ENCODE peak calls at places on chromosomes 16 and 17, in four cellular contexts. M is stomach, B is mesendoderm, V is heart right ventricle. H is an unnamed sample.

GRCh38 chr17:13346996-13347762 is 254.6 kb downstream of the HS3ST3A1 start:
- DNase-seq in M (no peak), V (no peak), B (peak), H (no peak)

GRCh38 chr17:72502111-72502939 is 381.5 kb downstream of the SOX9 start:
- DNase-seq in V (no peak), B (peak), M (peak), H (no peak)

GRCh38 chr16:27879601-27880247 is 183.8 kb downstream of the GSG1L start:
- DNase-seq in B (no peak), M (no peak), V (peak), H (no peak)

GRCh38 chr17:50840311-50840851 is 5.0 kb downstream of the WFIKKN2 start:
- DNase-seq in B (no peak), V (no peak), M (no peak), H (no peak)

GRCh38 chr17:50689956-50690886 is 17.5 kb downstream of the ANKRD40 start:
- DNase-seq in V (no peak), M (no peak), B (peak), H (peak)

GRCh38 chr17:64984776-64985521 is 65.7 kb upstream of the LRRC37A3 start:
- DNase-seq in V (no peak), M (no peak), B (no peak), H (no peak)

GRCh38 chr17:69672924-69673323 is 258.4 kb downstream of the MAP2K6 start:
- DNase-seq in V (no peak), M (no peak), B (peak), H (no peak)

GRCh38 chr17:15900871-15901270 is 44.1 kb upstream of the ADORA2B start:
- DNase-seq in M (no peak), V (no peak), B (no peak), H (no peak)

GRCh38 chr17:83189673-83190385 is 110.4 kb downstream of the METRNL start:
- DNase-seq in V (peak), M (peak), B (no peak), H (no peak)

GRCh38 chr16:15879255-15879804 is 9.1 kb downstream of the CEP20 start:
- DNase-seq in B (no peak), M (no peak), V (no peak), H (no peak)

GRCh38 chr16:87132361-87133014 is 184.7 kb downstream of the C16orf95 start:
- DNase-seq in B (no peak), V (peak), M (no peak), H (peak)

GRCh38 chr17:31061678-31062077 is 33.1 kb upstream of the NF1 start:
- DNase-seq in M (no peak), B (peak), V (no peak), H (no peak)

GRCh38 chr17:78142113-78142861 is 3.9 kb upstream of the C17orf99 start:
- DNase-seq in B (peak), M (peak), V (no peak), H (no peak)

GRCh38 chr17:29407856-29408255 is 17.7 kb downstream of the TAOK1 start:
- DNase-seq in M (no peak), V (no peak), B (no peak), H (no peak)

GRCh38 chr16:9297437-9298113 is 206.1 kb downstream of the HAPSTR1 start:
- DNase-seq in V (peak), B (peak), M (peak), H (peak)

GRCh38 chr16:57871457-57871856 is 69.2 kb upstream of the KIFC3 start:
- DNase-seq in M (no peak), V (no peak), B (no peak), H (no peak)

GRCh38 chr17:79000396-79001189 is 9.0 kb downstream of the CANT1 start:
- DNase-seq in V (no peak), B (no peak), M (no peak), H (peak)

GRCh38 chr17:18246880-18247612 is 11.5 kb downstream of the FLII start:
- DNase-seq in B (peak), M (peak), V (peak), H (no peak)

GRCh38 chr16:6602401-6602800 is 730.2 kb upstream of the RBFOX1 start:
- DNase-seq in M (no peak), B (no peak), V (no peak), H (no peak)

GRCh38 chr17:41537990-41538389 is 9.9 kb upstream of the KRT19 start:
- DNase-seq in M (no peak), V (no peak), B (no peak), H (no peak)

GRCh38 chr16:74998481-74999207 is at the start of gene ZNRF1:
- DNase-seq in M (peak), V (peak), B (peak), H (peak)

GRCh38 chr17:43546317-43547188 is at the start of gene ETV4:
- DNase-seq in B (peak), V (peak), M (peak), H (peak)

GRCh38 chr17:45016823-45017222 is 34.6 kb downstream of the DCAKD start:
- DNase-seq in M (no peak), B (peak), V (no peak), H (no peak)

GRCh38 chr17:45009676-45010467 is 41.6 kb downstream of the DCAKD start:
- DNase-seq in M (no peak), B (no peak), V (no peak), H (no peak)

GRCh38 chr17:45016237-45016636 is 35.2 kb downstream of the DCAKD start:
- DNase-seq in M (no peak), B (no peak), V (no peak), H (no peak)

GRCh38 chr17:45011767-45012166 is 39.7 kb downstream of the DCAKD start:
- DNase-seq in V (no peak), M (no peak), B (no peak), H (no peak)

DNA sequence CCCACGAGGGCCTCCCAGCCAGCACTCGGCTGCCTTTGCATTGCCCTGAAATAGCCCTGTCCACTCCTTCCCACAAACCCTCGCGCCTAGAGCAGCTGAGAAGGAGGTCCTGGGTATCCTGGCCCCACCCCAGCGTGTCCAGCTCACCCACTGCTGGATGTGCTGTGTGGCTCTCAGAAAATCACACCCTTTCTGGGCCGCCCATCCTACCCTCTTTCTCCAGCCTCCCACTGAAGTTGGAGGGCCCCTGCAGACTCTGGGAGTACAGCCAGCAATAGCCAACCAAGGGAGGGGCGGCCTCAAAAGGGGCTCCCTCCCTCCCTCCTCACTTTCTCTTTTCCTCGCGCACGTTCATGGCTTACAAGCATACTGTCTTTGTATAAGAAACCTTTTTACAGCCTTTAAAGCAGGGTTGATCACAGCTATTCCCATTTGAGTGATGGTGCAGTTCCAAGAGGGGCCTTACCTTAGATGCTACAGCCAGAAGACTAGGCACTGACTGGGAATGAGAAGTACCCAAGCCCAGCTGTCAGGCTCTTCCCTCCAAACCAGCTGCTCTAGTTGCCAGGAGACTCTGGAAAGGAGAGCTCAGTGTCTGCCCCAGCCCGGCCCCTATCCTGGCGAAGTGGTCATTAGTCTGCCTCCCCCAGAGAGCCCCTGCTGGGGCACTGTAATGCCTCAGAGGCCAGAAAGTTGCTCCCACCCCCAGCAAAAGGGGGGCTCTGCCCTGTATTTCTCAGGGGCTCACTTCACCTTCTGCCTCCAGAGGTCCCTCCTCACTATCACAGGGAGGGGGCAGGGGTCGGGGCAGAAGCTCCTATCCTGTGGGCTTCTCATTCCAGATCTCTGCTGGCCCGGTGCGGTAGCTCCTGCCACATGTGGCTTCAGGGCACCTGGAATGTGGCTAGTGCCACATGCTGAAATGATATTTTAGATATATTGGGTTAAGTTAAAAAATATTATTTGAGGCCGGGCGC is 38.1 kb downstream of the DCAKD start:
- DNase-seq in V (peak), B (peak), M (no peak), H (peak)
- H3K27ac ChIP-seq in V (no peak), B (no peak), M (peak), H (no peak)

GRCh38 chr17:62825182-62825581 is 17.1 kb upstream of the MARCHF10 start:
- DNase-seq in V (no peak), B (peak), M (no peak), H (no peak)
- H3K27ac ChIP-seq in V (no peak), B (peak), M (no peak), H (no peak)

GRCh38 chr17:27562777-27563455 is 68.1 kb upstream of the LGALS9 start:
- DNase-seq in B (no peak), V (no peak), M (no peak), H (no peak)

GRCh38 chr17:27559506-27559931 is 71.5 kb upstream of the LGALS9 start:
- DNase-seq in M (no peak), B (no peak), V (peak), H (no peak)

GRCh38 chr17:27558842-27559505 is 72.0 kb upstream of the LGALS9 start:
- DNase-seq in M (no peak), V (no peak), B (no peak), H (no peak)

GRCh38 chr17:27559996-27560481 is 70.9 kb upstream of the LGALS9 start:
- DNase-seq in M (peak), V (peak), B (no peak), H (no peak)

GRCh38 chr17:27560668-27561067 is 70.3 kb upstream of the LGALS9 start:
- DNase-seq in M (peak), B (no peak), V (peak), H (no peak)
- H3K27ac ChIP-seq in M (peak), B (no peak), V (peak), H (no peak)

GRCh38 chr17:49409066-49409465 is 5.6 kb downstream of the PHB1 start:
- DNase-seq in B (no peak), V (no peak), M (peak), H (no peak)
- H3K27ac ChIP-seq in B (peak), V (no peak), M (peak), H (no peak)

GRCh38 chr16:89828199-89828869 is at the start of gene SPIRE2:
- DNase-seq in B (peak), V (peak), M (peak), H (no peak)

GRCh38 chr16:89829630-89830437 is 1.6 kb downstream of the SPIRE2 start:
- DNase-seq in M (no peak), B (no peak), V (no peak), H (no peak)

GRCh38 chr16:89826531-89827382 is 1.5 kb upstream of the SPIRE2 start:
- DNase-seq in M (peak), B (no peak), V (no peak), H (no peak)

GRCh38 chr16:89828870-89829629 is 775 bp downstream of the SPIRE2 start:
- DNase-seq in B (peak), M (no peak), V (no peak), H (no peak)

GRCh38 chr16:89827383-89828198 is 684 bp upstream of the SPIRE2 start:
- DNase-seq in B (peak), M (peak), V (peak), H (peak)
- H3K27ac ChIP-seq in B (no peak), M (peak), V (peak), H (peak)

DNA sequence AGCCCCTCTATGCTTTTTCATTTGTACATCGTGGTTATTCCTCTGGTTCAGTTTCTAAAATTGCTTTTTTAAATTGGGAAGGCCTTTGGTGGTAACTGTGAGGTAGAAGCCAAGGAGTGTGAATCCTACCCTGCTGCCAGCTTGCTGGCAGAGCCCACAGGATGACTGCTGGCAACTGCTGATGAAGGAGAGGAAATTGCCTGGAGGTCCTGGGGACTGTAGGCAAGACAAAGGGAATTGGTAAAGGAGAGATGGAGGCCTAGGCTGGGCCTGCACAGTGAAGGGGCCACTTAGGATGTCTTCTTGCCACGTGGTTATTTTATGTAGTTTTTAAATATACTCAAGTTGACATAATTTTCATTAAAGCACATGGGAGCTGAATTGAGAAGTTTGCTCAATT is 15.8 kb downstream of the C17orf58 start:
- DNase-seq in B (no peak), V (no peak), M (no peak), H (no peak)
- H3K27ac ChIP-seq in B (no peak), V (no peak), M (no peak), H (peak)

DNA sequence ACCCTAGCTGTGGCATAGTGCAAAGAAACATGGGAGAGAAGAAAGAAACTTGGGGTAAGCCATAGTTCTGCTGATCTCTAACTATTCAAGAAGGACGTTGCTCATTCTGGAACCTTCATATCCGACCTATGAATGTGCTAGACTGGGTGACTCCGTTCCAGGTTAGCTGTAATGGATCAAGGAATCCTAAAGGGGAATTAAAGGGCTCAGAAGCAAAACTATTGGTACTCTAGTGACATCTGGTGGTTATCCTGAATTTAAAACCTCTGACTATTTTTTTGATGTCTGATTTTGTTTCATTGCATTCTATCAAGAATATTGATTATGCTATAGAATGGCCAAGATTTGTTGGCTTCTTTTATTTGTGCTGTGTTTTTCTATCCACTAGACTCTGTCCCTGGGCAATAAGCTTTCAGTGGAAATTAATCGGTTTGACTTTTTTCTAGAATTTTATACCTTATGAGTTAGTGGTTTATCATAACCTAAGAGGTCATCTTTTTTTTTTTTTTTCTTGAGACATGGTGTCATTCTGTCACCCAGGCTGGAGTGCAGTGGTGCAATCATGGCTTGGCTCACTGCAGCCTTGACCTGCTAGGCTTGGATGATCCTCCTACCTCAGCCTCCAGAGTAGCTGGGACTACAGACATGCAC is 19.5 kb downstream of the PCTP start:
- DNase-seq in B (peak), M (no peak), V (no peak), H (no peak)
- H3K27ac ChIP-seq in B (no peak), M (peak), V (no peak), H (no peak)

DNA sequence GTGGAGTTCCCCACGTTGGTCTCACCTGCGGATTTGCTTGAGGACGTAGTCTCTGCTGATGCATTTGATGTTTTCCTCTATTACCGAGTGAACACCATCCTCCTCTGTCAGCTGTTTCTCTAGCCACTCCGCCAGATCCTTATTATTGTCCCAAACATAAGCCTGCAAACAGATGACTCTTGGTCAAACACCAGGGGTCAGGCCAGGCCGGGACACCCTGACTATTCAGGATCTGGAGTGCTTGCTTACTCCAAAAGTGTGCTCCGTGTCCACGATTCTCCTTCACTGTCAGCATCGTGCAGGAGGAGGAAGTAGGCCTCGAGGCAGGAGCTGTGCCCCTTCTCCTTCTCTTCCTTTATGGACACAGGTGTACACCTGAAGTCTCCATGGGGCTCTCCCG is 140.2 kb downstream of the AATF start:
- DNase-seq in B (no peak), V (no peak), M (no peak), H (no peak)
- H3K27ac ChIP-seq in B (no peak), V (no peak), M (peak), H (no peak)

GRCh38 chr16:11913425-11914079 is 2.2 kb downstream of the GSPT1 start:
- DNase-seq in M (no peak), B (peak), V (no peak), H (no peak)

GRCh38 chr16:11914210-11914758 is 1.5 kb downstream of the GSPT1 start:
- DNase-seq in B (no peak), M (no peak), V (no peak), H (no peak)

GRCh38 chr16:11907160-11907970 is 8.4 kb downstream of the GSPT1 start:
- DNase-seq in B (no peak), M (no peak), V (no peak), H (no peak)

GRCh38 chr16:11914759-11915643 is 755 bp downstream of the GSPT1 start:
- DNase-seq in B (peak), M (peak), V (peak), H (no peak)

GRCh38 chr16:11909653-11910551 is 5.9 kb downstream of the GSPT1 start:
- DNase-seq in B (no peak), V (no peak), M (no peak), H (no peak)
- H3K27ac ChIP-seq in B (no peak), V (no peak), M (no peak), H (no peak)